ENCODE peak calls at places on chromosomes 3 and 15, in four cellular contexts. B is GM13977, C is coronary artery, L is fibroblast of pulmonary artery. S is an unnamed sample.

GRCh38 chr3:118772036-118773030 is 262.3 kb downstream of the IGSF11 start:
- DNase-seq in L (no peak), B (peak; percentile 27), C (no peak), S (peak; percentile 2)

GRCh38 chr3:182921665-182922355 is 58.5 kb downstream of the DCUN1D1 start:
- DNase-seq in L (peak; percentile 67), B (no peak), C (no peak), S (no peak)

GRCh38 chr15:58604455-58604923 is 145.0 kb downstream of the ADAM10 start:
- DNase-seq in L (no peak), B (no peak), C (no peak), S (no peak)

GRCh38 chr3:182983811-182984210 is 3.5 kb upstream of the DCUN1D1 start:
- DNase-seq in L (peak; percentile 54), C (no peak), B (no peak), S (no peak)

GRCh38 chr3:98058244-98058960 is 23.3 kb upstream of the GABRR3 start:
- DNase-seq in L (no peak), B (no peak), C (no peak), S (no peak)

GRCh38 chr15:95284933-95285401 is 1045.5 kb upstream of the NR2F2 start:
- DNase-seq in L (peak; percentile 87), B (no peak), C (no peak), S (peak; percentile 37)

GRCh38 chr3:134857776-134858515 is 62.9 kb downstream of the EPHB1 start:
- DNase-seq in C (peak; percentile 16), B (no peak), L (no peak), S (no peak)

GRCh38 chr3:160330690-160331089 is 68.3 kb downstream of the IFT80 start:
- DNase-seq in B (no peak), L (no peak), C (no peak), S (no peak)

GRCh38 chr3:180275176-180275575 is 238.4 kb upstream of the PEX5L start:
- DNase-seq in C (no peak), B (no peak), L (no peak), S (no peak)

GRCh38 chr3:192801985-192802384 is 74.6 kb upstream of the FGF12 start:
- DNase-seq in L (no peak), B (no peak), C (no peak), S (no peak)

GRCh38 chr3:65030847-65031463 is 343.2 kb upstream of the ADAMTS9 start:
- DNase-seq in L (peak; percentile 41), C (no peak), B (no peak), S (no peak)

GRCh38 chr3:35505181-35505580 is 134.1 kb upstream of the ARPP21 start:
- DNase-seq in B (no peak), C (no peak), L (no peak), S (no peak)

GRCh38 chr3:187281191-187281714 is 10.3 kb downstream of the MASP1 start:
- DNase-seq in L (peak; percentile 74), C (no peak), B (no peak), S (no peak)

GRCh38 chr15:79078763-79079395 is 11.7 kb downstream of the RASGRF1 start:
- DNase-seq in L (no peak), B (peak; percentile 48), C (no peak), S (no peak)

GRCh38 chr3:5022966-5023776 is 43.9 kb downstream of the BHLHE40 start:
- DNase-seq in L (peak; percentile 98), C (peak; percentile 81), B (no peak), S (peak; percentile 37)

GRCh38 chr15:47182818-47183217 is 534.5 kb upstream of the SEMA6D start:
- DNase-seq in C (no peak), B (no peak), L (no peak), S (no peak)

GRCh38 chr3:52339612-52340011 is 23.5 kb downstream of the DNAH1 start:
- DNase-seq in L (peak; percentile 93), B (peak; percentile 76), C (no peak), S (peak; percentile 63)

GRCh38 chr3:126005951-126006350 is 37.0 kb downstream of the ROPN1B start:
- DNase-seq in C (no peak), B (peak; percentile 4), L (peak; percentile 31), S (no peak)

GRCh38 chr15:98859149-98859548 is 148.4 kb downstream of the PGPEP1L start:
- DNase-seq in B (no peak), L (no peak), C (no peak), S (no peak)

GRCh38 chr3:177498037-177498857 is 301.0 kb upstream of the TBL1XR1 start:
- DNase-seq in C (no peak), L (peak; percentile 73), B (no peak), S (no peak)

GRCh38 chr3:120192579-120192978 is 92.4 kb downstream of the GPR156 start:
- DNase-seq in L (no peak), C (no peak), B (no peak), S (no peak)

GRCh38 chr3:76724706-76725105 is 315.2 kb upstream of the ROBO2 start:
- DNase-seq in L (no peak), C (no peak), B (no peak), S (no peak)

GRCh38 chr3:153599685-153600084 is 437.7 kb downstream of the RAP2B start:
- DNase-seq in B (no peak), C (no peak), L (peak; percentile 88), S (no peak)

GRCh38 chr3:45009868-45010267 is 16.2 kb upstream of the CLEC3B start:
- DNase-seq in B (no peak), L (no peak), C (no peak), S (no peak)

GRCh38 chr15:90035095-90035834 is 34.1 kb downstream of the ZNF710 start:
- DNase-seq in C (peak; percentile 79), L (peak; percentile 60), B (no peak), S (no peak)

GRCh38 chr3:90091557-90091956 is 984.1 kb downstream of the EPHA3 start:
- DNase-seq in C (no peak), B (no peak), L (peak; percentile 75), S (no peak)
- TF ChIP-seq CTCF in C (peak; percentile 55), B (peak; percentile 41), L (peak; percentile 56), S (peak; percentile 42)

GRCh38 chr15:22956257-22956979 is 23.8 kb downstream of the CYFIP1 start:
- DNase-seq in L (peak; percentile 43), B (no peak), C (peak; percentile 81), S (no peak)

GRCh38 chr15:22956980-22957264 is 23.2 kb downstream of the CYFIP1 start:
- DNase-seq in B (no peak), C (no peak), L (no peak), S (no peak)

GRCh38 chr15:22954326-22954725 is 25.8 kb downstream of the CYFIP1 start:
- DNase-seq in L (no peak), C (no peak), B (no peak), S (no peak)

GRCh38 chr15:22955544-22956085 is 24.6 kb downstream of the CYFIP1 start:
- DNase-seq in C (no peak), L (no peak), B (no peak), S (no peak)

GRCh38 chr15:22954798-22955543 is 25.2 kb downstream of the CYFIP1 start:
- DNase-seq in L (no peak), C (no peak), B (no peak), S (no peak)
- TF ChIP-seq CTCF in L (no peak), C (no peak), B (no peak), S (no peak)

DNA sequence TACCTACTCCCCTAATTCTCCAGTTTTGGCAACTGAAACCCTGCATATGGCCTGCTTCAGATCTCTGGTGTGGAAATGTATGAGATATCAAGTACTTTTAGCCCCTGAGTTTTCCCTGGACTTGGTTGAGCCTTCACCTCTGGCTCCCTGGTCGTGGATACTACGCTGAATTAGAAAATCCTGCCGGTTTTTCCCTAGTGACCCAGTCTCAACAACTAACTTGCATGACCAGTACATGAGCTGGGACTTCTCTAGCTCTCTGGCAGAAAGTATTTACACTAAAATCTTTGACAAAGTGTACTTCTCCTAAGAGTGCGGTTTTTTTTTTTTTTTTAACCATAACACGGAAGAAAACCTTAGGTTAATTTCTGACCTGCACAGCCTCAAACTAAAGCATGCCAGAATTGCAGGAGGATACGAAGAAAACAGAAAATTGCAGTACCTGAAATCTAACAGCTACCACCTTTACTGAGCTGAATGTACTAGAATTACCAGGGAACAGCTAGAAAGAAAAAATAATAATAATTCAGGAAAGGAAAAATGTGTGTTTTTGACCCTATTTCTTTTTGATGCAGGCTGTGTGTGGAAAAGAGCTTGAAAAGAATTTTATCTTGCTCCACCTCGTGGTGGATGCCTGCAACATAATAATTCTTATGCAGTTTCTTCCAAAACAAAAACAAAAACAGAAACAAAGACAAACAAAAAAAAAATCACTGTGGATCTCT is 165.6 kb downstream of the GMNC start:
- DNase-seq in B (peak; percentile 8), C (no peak), L (peak; percentile 72), S (peak; percentile 7)
- TF ChIP-seq CTCF in B (peak; percentile 46), C (no peak), L (peak; percentile 64), S (peak; percentile 64)

DNA sequence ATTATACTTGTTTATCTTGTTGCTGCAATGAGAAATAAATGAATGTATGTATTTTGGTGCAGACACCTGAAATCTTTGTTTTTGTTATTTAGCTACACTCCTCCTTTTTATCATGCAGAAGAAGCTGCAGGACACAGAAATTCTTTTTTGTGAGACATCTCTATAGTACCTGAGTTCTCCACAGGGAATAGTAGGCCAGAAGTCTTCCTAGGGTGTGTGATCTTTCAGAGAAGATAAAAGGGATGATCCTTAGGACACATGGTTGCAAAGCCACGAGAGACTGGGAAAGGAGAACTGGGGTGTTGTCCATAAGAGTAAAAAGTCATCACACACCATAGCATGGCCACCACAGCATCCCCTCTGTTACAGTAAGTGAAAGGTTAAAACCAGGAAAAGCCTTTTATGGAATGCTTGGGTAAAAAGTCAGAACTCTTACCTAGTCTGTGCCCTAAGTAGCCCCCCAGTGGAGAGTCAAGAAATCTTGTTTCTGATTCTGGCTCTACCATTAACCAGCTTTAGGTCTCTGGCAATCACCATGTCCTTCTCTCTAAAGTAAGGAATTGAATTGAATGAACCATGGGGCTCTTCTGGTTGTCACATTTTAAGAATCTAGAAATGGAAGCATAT is 31.9 kb upstream of the ADGRG7 start:
- DNase-seq in C (no peak), L (no peak), B (no peak), S (no peak)
- TF ChIP-seq CTCF in C (no peak), L (peak; percentile 2), B (no peak), S (no peak)

S was measured in activated CD8-positive, alpha-beta T cell treated with anti-CD3 and anti-CD28 coated beads for 36 hours.